ENCODE peak calls at places on chromosomes 12 and 14, in eight cellular contexts. One of them, this sample, is unnamed.

GRCh38 chr14:72844528-72844927 is 49.4 kb downstream of the DPF3 start:
- DNase-seq in body of pancreas: no peak
- DNase-seq in endothelial cell: no peak
- DNase-seq in left lung: no peak
- DNase-seq in AG09309: no peak
- DNase-seq in epithelial cell of esophagus: peak
- DNase-seq in nephron progenitor cell: no peak
- DNase-seq in thoracic aorta: no peak
- DNase-seq in this sample: no peak

GRCh38 chr14:96363751-96364336 is 518 bp downstream of the GSKIP start:
- DNase-seq in body of pancreas: peak
- DNase-seq in endothelial cell: peak
- DNase-seq in left lung: peak
- DNase-seq in AG09309: no peak
- DNase-seq in epithelial cell of esophagus: peak
- DNase-seq in nephron progenitor cell: peak
- DNase-seq in thoracic aorta: no peak
- DNase-seq in this sample: peak

GRCh38 chr14:20734079-20734806 is 11.4 kb upstream of the EDDM3A start:
- DNase-seq in body of pancreas: no peak
- DNase-seq in endothelial cell: no peak
- DNase-seq in left lung: no peak
- DNase-seq in AG09309: no peak
- DNase-seq in epithelial cell of esophagus: no peak
- DNase-seq in nephron progenitor cell: no peak
- DNase-seq in thoracic aorta: no peak
- DNase-seq in this sample: no peak

GRCh38 chr14:77212933-77213656 is 31.5 kb downstream of the TMEM63C start:
- DNase-seq in body of pancreas: peak
- DNase-seq in endothelial cell: peak
- DNase-seq in left lung: no peak
- DNase-seq in AG09309: no peak
- DNase-seq in epithelial cell of esophagus: peak
- DNase-seq in nephron progenitor cell: peak
- DNase-seq in thoracic aorta: no peak
- DNase-seq in this sample: no peak

GRCh38 chr14:60648934-60649814 is at the start of gene SIX1:
- DNase-seq in body of pancreas: peak
- DNase-seq in endothelial cell: peak
- DNase-seq in left lung: peak
- DNase-seq in AG09309: peak
- DNase-seq in epithelial cell of esophagus: peak
- DNase-seq in nephron progenitor cell: peak
- DNase-seq in thoracic aorta: no peak
- DNase-seq in this sample: peak

GRCh38 chr12:106585237-106585834 is 2.5 kb downstream of the RFX4 start:
- DNase-seq in body of pancreas: no peak
- DNase-seq in endothelial cell: no peak
- DNase-seq in left lung: no peak
- DNase-seq in AG09309: no peak
- DNase-seq in epithelial cell of esophagus: no peak
- DNase-seq in nephron progenitor cell: no peak
- DNase-seq in thoracic aorta: no peak
- DNase-seq in this sample: no peak

GRCh38 chr12:69682136-69682755 is 16.9 kb downstream of the BEST3 start:
- DNase-seq in body of pancreas: no peak
- DNase-seq in endothelial cell: no peak
- DNase-seq in left lung: no peak
- DNase-seq in AG09309: no peak
- DNase-seq in epithelial cell of esophagus: no peak
- DNase-seq in nephron progenitor cell: no peak
- DNase-seq in thoracic aorta: no peak
- DNase-seq in this sample: no peak

GRCh38 chr12:76455582-76456345 is 103.8 kb downstream of the OSBPL8 start:
- DNase-seq in body of pancreas: peak
- DNase-seq in endothelial cell: peak
- DNase-seq in left lung: no peak
- DNase-seq in AG09309: peak
- DNase-seq in epithelial cell of esophagus: peak
- DNase-seq in nephron progenitor cell: no peak
- DNase-seq in thoracic aorta: no peak
- DNase-seq in this sample: no peak

GRCh38 chr12:131511391-131511802 is 199.5 kb upstream of the SFSWAP start:
- DNase-seq in body of pancreas: peak
- DNase-seq in endothelial cell: peak
- DNase-seq in left lung: no peak
- DNase-seq in AG09309: no peak
- DNase-seq in epithelial cell of esophagus: peak
- DNase-seq in nephron progenitor cell: no peak
- DNase-seq in thoracic aorta: no peak
- DNase-seq in this sample: no peak

GRCh38 chr12:115185529-115185928 is 501.6 kb upstream of the TBX3 start:
- DNase-seq in body of pancreas: no peak
- DNase-seq in endothelial cell: no peak
- DNase-seq in left lung: no peak
- DNase-seq in AG09309: no peak
- DNase-seq in epithelial cell of esophagus: no peak
- DNase-seq in nephron progenitor cell: no peak
- DNase-seq in thoracic aorta: no peak
- DNase-seq in this sample: no peak

GRCh38 chr12:105477873-105478272 is 147.4 kb downstream of the C12orf75 start:
- DNase-seq in body of pancreas: no peak
- DNase-seq in endothelial cell: no peak
- DNase-seq in left lung: no peak
- DNase-seq in AG09309: no peak
- DNase-seq in epithelial cell of esophagus: no peak
- DNase-seq in nephron progenitor cell: no peak
- DNase-seq in thoracic aorta: no peak
- DNase-seq in this sample: peak

GRCh38 chr14:26526132-26526531 is 71.7 kb downstream of the NOVA1 start:
- DNase-seq in body of pancreas: no peak
- DNase-seq in endothelial cell: no peak
- DNase-seq in left lung: no peak
- DNase-seq in AG09309: no peak
- DNase-seq in epithelial cell of esophagus: no peak
- DNase-seq in nephron progenitor cell: no peak
- DNase-seq in thoracic aorta: no peak
- DNase-seq in this sample: no peak

GRCh38 chr12:58509116-58509885 is 411.0 kb downstream of the LRIG3 start:
- DNase-seq in body of pancreas: no peak
- DNase-seq in endothelial cell: no peak
- DNase-seq in left lung: no peak
- DNase-seq in AG09309: no peak
- DNase-seq in epithelial cell of esophagus: peak
- DNase-seq in nephron progenitor cell: no peak
- DNase-seq in thoracic aorta: no peak
- DNase-seq in this sample: no peak

GRCh38 chr12:60522684-60523083 is 926.9 kb downstream of the SLC16A7 start:
- DNase-seq in body of pancreas: no peak
- DNase-seq in endothelial cell: no peak
- DNase-seq in left lung: no peak
- DNase-seq in AG09309: no peak
- DNase-seq in epithelial cell of esophagus: no peak
- DNase-seq in nephron progenitor cell: no peak
- DNase-seq in thoracic aorta: no peak
- DNase-seq in this sample: no peak

GRCh38 chr12:110157539-110157938 is 33.4 kb downstream of the IFT81 start:
- DNase-seq in body of pancreas: no peak
- DNase-seq in endothelial cell: no peak
- DNase-seq in left lung: no peak
- DNase-seq in AG09309: no peak
- DNase-seq in epithelial cell of esophagus: no peak
- DNase-seq in nephron progenitor cell: no peak
- DNase-seq in thoracic aorta: no peak
- DNase-seq in this sample: no peak

GRCh38 chr12:51976376-51977160 is 25.1 kb downstream of the ACVR1B start:
- DNase-seq in body of pancreas: peak
- DNase-seq in endothelial cell: no peak
- DNase-seq in left lung: no peak
- DNase-seq in AG09309: peak
- DNase-seq in epithelial cell of esophagus: peak
- DNase-seq in nephron progenitor cell: no peak
- DNase-seq in thoracic aorta: no peak
- DNase-seq in this sample: no peak

GRCh38 chr12:53325539-53326061 is 4.2 kb upstream of the AAAS start:
- DNase-seq in body of pancreas: peak
- DNase-seq in endothelial cell: peak
- DNase-seq in left lung: peak
- DNase-seq in AG09309: no peak
- DNase-seq in epithelial cell of esophagus: no peak
- DNase-seq in nephron progenitor cell: peak
- DNase-seq in thoracic aorta: no peak
- DNase-seq in this sample: peak

GRCh38 chr14:23034498-23035302 is at the start of gene PSMB5:
- DNase-seq in body of pancreas: peak
- DNase-seq in endothelial cell: peak
- DNase-seq in left lung: peak
- DNase-seq in AG09309: peak
- DNase-seq in epithelial cell of esophagus: peak
- DNase-seq in nephron progenitor cell: peak
- DNase-seq in thoracic aorta: peak
- DNase-seq in this sample: peak
- TF ChIP-seq CTCF in body of pancreas: peak
- TF ChIP-seq CTCF in endothelial cell: no peak
- TF ChIP-seq CTCF in left lung: peak
- TF ChIP-seq CTCF in AG09309: no peak
- TF ChIP-seq CTCF in epithelial cell of esophagus: peak
- TF ChIP-seq CTCF in nephron progenitor cell: no peak
- TF ChIP-seq CTCF in thoracic aorta: no peak
- TF ChIP-seq CTCF in this sample: no peak

GRCh38 chr12:94980577-94980976 is 22.9 kb downstream of the NDUFA12 start:
- DNase-seq in body of pancreas: no peak
- DNase-seq in endothelial cell: no peak
- DNase-seq in left lung: no peak
- DNase-seq in AG09309: no peak
- DNase-seq in epithelial cell of esophagus: no peak
- DNase-seq in nephron progenitor cell: no peak
- DNase-seq in thoracic aorta: no peak
- DNase-seq in this sample: no peak
- TF ChIP-seq CTCF in body of pancreas: no peak
- TF ChIP-seq CTCF in endothelial cell: no peak
- TF ChIP-seq CTCF in left lung: no peak
- TF ChIP-seq CTCF in AG09309: peak
- TF ChIP-seq CTCF in epithelial cell of esophagus: peak
- TF ChIP-seq CTCF in nephron progenitor cell: peak
- TF ChIP-seq CTCF in thoracic aorta: no peak
- TF ChIP-seq CTCF in this sample: peak

GRCh38 chr12:3454780-3455179 is 36.2 kb upstream of the PRMT8 start:
- DNase-seq in body of pancreas: no peak
- DNase-seq in endothelial cell: no peak
- DNase-seq in left lung: no peak
- DNase-seq in AG09309: no peak
- DNase-seq in epithelial cell of esophagus: no peak
- DNase-seq in nephron progenitor cell: no peak
- DNase-seq in thoracic aorta: no peak
- DNase-seq in this sample: no peak

GRCh38 chr12:3453266-3453862 is 37.6 kb upstream of the PRMT8 start:
- DNase-seq in body of pancreas: no peak
- DNase-seq in endothelial cell: no peak
- DNase-seq in left lung: no peak
- DNase-seq in AG09309: no peak
- DNase-seq in epithelial cell of esophagus: no peak
- DNase-seq in nephron progenitor cell: no peak
- DNase-seq in thoracic aorta: no peak
- DNase-seq in this sample: no peak

GRCh38 chr12:3456809-3457208 is 34.2 kb upstream of the PRMT8 start:
- DNase-seq in body of pancreas: peak
- DNase-seq in endothelial cell: peak
- DNase-seq in left lung: peak
- DNase-seq in AG09309: no peak
- DNase-seq in epithelial cell of esophagus: no peak
- DNase-seq in nephron progenitor cell: peak
- DNase-seq in thoracic aorta: no peak
- DNase-seq in this sample: no peak

GRCh38 chr12:3453947-3454675 is 36.9 kb upstream of the PRMT8 start:
- DNase-seq in body of pancreas: no peak
- DNase-seq in endothelial cell: no peak
- DNase-seq in left lung: no peak
- DNase-seq in AG09309: peak
- DNase-seq in epithelial cell of esophagus: peak
- DNase-seq in nephron progenitor cell: no peak
- DNase-seq in thoracic aorta: no peak
- DNase-seq in this sample: no peak

DNA sequence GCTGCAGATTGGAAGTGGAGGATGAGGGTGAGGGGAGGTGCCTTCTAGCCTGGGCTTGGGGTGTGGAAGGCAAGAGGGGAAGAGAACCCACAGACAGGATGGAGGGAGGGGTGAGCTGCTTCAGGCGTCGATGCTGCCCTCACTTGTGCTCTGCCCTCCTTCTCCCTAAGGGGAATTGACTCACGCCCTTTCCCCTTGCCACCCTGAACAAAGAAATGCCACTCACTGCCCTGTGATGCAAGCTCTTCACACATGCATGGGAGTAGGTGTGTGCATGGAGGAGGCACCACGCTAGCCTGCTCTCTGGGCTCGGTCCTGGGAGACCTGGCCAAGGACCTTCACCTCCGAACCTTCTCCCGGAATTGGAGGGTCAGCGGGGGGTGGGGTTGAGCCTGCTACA is 35.7 kb upstream of the PRMT8 start:
- DNase-seq in body of pancreas: no peak
- DNase-seq in endothelial cell: no peak
- DNase-seq in left lung: no peak
- DNase-seq in AG09309: no peak
- DNase-seq in epithelial cell of esophagus: peak
- DNase-seq in nephron progenitor cell: no peak
- DNase-seq in thoracic aorta: no peak
- DNase-seq in this sample: no peak
- TF ChIP-seq CTCF in body of pancreas: no peak
- TF ChIP-seq CTCF in endothelial cell: no peak
- TF ChIP-seq CTCF in left lung: no peak
- TF ChIP-seq CTCF in AG09309: no peak
- TF ChIP-seq CTCF in epithelial cell of esophagus: no peak
- TF ChIP-seq CTCF in nephron progenitor cell: no peak
- TF ChIP-seq CTCF in thoracic aorta: no peak
- TF ChIP-seq CTCF in this sample: no peak

GRCh38 chr12:5185435-5186069 is 141.9 kb downstream of the KCNA5 start:
- DNase-seq in body of pancreas: no peak
- DNase-seq in endothelial cell: no peak
- DNase-seq in left lung: no peak
- DNase-seq in AG09309: no peak
- DNase-seq in epithelial cell of esophagus: no peak
- DNase-seq in nephron progenitor cell: no peak
- DNase-seq in thoracic aorta: no peak
- DNase-seq in this sample: no peak

GRCh38 chr12:5187136-5187535 is 143.5 kb downstream of the KCNA5 start:
- DNase-seq in body of pancreas: no peak
- DNase-seq in endothelial cell: no peak
- DNase-seq in left lung: no peak
- DNase-seq in AG09309: no peak
- DNase-seq in epithelial cell of esophagus: no peak
- DNase-seq in nephron progenitor cell: no peak
- DNase-seq in thoracic aorta: no peak
- DNase-seq in this sample: no peak

GRCh38 chr12:5189173-5189572 is 145.5 kb downstream of the KCNA5 start:
- DNase-seq in body of pancreas: no peak
- DNase-seq in endothelial cell: no peak
- DNase-seq in left lung: no peak
- DNase-seq in AG09309: no peak
- DNase-seq in epithelial cell of esophagus: no peak
- DNase-seq in nephron progenitor cell: no peak
- DNase-seq in thoracic aorta: no peak
- DNase-seq in this sample: no peak

GRCh38 chr12:5188413-5188930 is 144.8 kb downstream of the KCNA5 start:
- DNase-seq in body of pancreas: no peak
- DNase-seq in endothelial cell: no peak
- DNase-seq in left lung: no peak
- DNase-seq in AG09309: no peak
- DNase-seq in epithelial cell of esophagus: no peak
- DNase-seq in nephron progenitor cell: no peak
- DNase-seq in thoracic aorta: no peak
- DNase-seq in this sample: no peak

GRCh38 chr12:5186715-5187114 is 143.0 kb downstream of the KCNA5 start:
- DNase-seq in body of pancreas: no peak
- DNase-seq in endothelial cell: no peak
- DNase-seq in left lung: no peak
- DNase-seq in AG09309: no peak
- DNase-seq in epithelial cell of esophagus: no peak
- DNase-seq in nephron progenitor cell: no peak
- DNase-seq in thoracic aorta: no peak
- DNase-seq in this sample: no peak
- TF ChIP-seq CTCF in body of pancreas: no peak
- TF ChIP-seq CTCF in endothelial cell: no peak
- TF ChIP-seq CTCF in left lung: no peak
- TF ChIP-seq CTCF in AG09309: no peak
- TF ChIP-seq CTCF in epithelial cell of esophagus: no peak
- TF ChIP-seq CTCF in nephron progenitor cell: no peak
- TF ChIP-seq CTCF in thoracic aorta: no peak
- TF ChIP-seq CTCF in this sample: no peak

This sample was measured in heart left ventricle.